ENCODE peak calls at places on chromosomes 13 and 19, in six cellular contexts. J is omental fat pad; L is activated naive CD4-positive, alpha-beta T cell treated with anti-CD3 and anti-CD28 coated beads, Interleukin-2, amount 50 U/mL, for 72 hours; F is naive B cell; G is heart right ventricle; O is mucosa of descending colon. P is an unnamed sample.

GRCh38 chr13:79374578-79374977 is 31.5 kb downstream of the RBM26 start:
- ATAC-seq in J (no peak), O (no peak), G (no peak), L (no peak), F (no peak), P (no peak)

GRCh38 chr19:30692517-30692870 is 320.3 kb downstream of the ZNF536 start:
- ATAC-seq in L (no peak), O (no peak), G (peak), F (no peak), J (no peak), P (no peak)

GRCh38 chr13:31174018-31174417 is 12.3 kb upstream of the HSPH1 start:
- ATAC-seq in O (no peak), J (no peak), F (no peak), L (no peak), G (no peak), P (no peak)

GRCh38 chr19:8370176-8371010 is 6.4 kb downstream of the ANGPTL4 start:
- ATAC-seq in G (peak), J (no peak), F (no peak), O (no peak), L (no peak), P (peak)

GRCh38 chr19:48928164-48929005 is 5.1 kb upstream of the DHDH start:
- ATAC-seq in O (peak), L (no peak), F (no peak), J (no peak), G (no peak), P (no peak)

GRCh38 chr13:74134777-74135305 is 637 bp upstream of the KLF12 start:
- ATAC-seq in F (peak), L (peak), O (peak), J (peak), G (peak), P (peak)

GRCh38 chr13:73428706-73429105 is 369.9 kb downstream of the KLF5 start:
- ATAC-seq in O (peak), G (no peak), L (no peak), F (no peak), J (no peak), P (no peak)

GRCh38 chr19:16051254-16052025 is 24.9 kb upstream of the TPM4 start:
- ATAC-seq in F (peak), O (peak), J (no peak), G (peak), L (peak), P (peak)

GRCh38 chr13:113949546-113949945 is 24.3 kb downstream of the C13orf46 start:
- ATAC-seq in L (no peak), G (no peak), J (no peak), O (no peak), F (no peak), P (no peak)

GRCh38 chr19:4081441-4082129 is 14.9 kb upstream of the ZBTB7A start:
- ATAC-seq in F (no peak), O (peak), L (no peak), G (no peak), J (no peak), P (peak)

GRCh38 chr13:32475403-32475802 is 47.5 kb upstream of the N4BP2L1 start:
- ATAC-seq in G (no peak), O (no peak), F (no peak), L (no peak), J (no peak), P (no peak)

GRCh38 chr13:109720758-109721184 is 65.6 kb downstream of the IRS2 start:
- ATAC-seq in G (no peak), L (no peak), J (no peak), F (no peak), O (peak), P (no peak)

GRCh38 chr13:111953546-111954178 is 113.3 kb upstream of the SOX1 start:
- ATAC-seq in J (no peak), L (no peak), O (no peak), G (no peak), F (no peak), P (no peak)

GRCh38 chr19:31943305-31943704 is 402.1 kb upstream of the ZNF507 start:
- ATAC-seq in O (no peak), J (no peak), L (no peak), F (no peak), G (no peak), P (no peak)

GRCh38 chr19:35136977-35137702 is 1.5 kb upstream of the FXYD1 start:
- ATAC-seq in O (peak), F (no peak), G (no peak), L (no peak), J (no peak), P (no peak)

GRCh38 chr19:39778763-39779162 is at the start of gene LEUTX:
- ATAC-seq in O (no peak), F (no peak), G (no peak), L (peak), J (no peak), P (peak)

GRCh38 chr13:71875823-71876222 is 8.8 kb upstream of the DACH1 start:
- ATAC-seq in F (no peak), L (no peak), O (no peak), J (no peak), G (no peak), P (no peak)

GRCh38 chr13:49272296-49272695 is 24.6 kb downstream of the CDADC1 start:
- ATAC-seq in G (no peak), O (peak), F (no peak), J (no peak), L (no peak), P (no peak)

GRCh38 chr19:10726268-10726667 is 8.4 kb downstream of the DNM2 start:
- ATAC-seq in F (no peak), G (no peak), J (no peak), O (peak), L (no peak), P (no peak)

GRCh38 chr13:43799191-43799590 is 12.4 kb upstream of the ENOX1 start:
- ATAC-seq in O (no peak), J (no peak), F (no peak), L (peak), G (no peak), P (peak)

GRCh38 chr19:33273881-33274662 is 28.3 kb downstream of the CEBPA start:
- ATAC-seq in O (peak), L (peak), F (no peak), G (peak), J (peak), P (peak)

GRCh38 chr19:5281588-5281987 is 59.0 kb downstream of the PTPRS start:
- ATAC-seq in J (peak), F (no peak), O (peak), G (peak), L (no peak), P (no peak)

GRCh38 chr19:51460164-51460992 is 2.1 kb upstream of the SIGLEC8 start:
- ATAC-seq in G (no peak), L (no peak), F (no peak), O (no peak), J (no peak), P (no peak)

GRCh38 chr13:112057736-112058518 is 9.0 kb upstream of the SOX1 start:
- ATAC-seq in G (no peak), L (no peak), J (no peak), O (no peak), F (no peak), P (no peak)

GRCh38 chr19:17889609-17890214 is 18.0 kb downstream of the SLC5A5 start:
- ATAC-seq in F (no peak), L (no peak), G (peak), J (no peak), O (no peak), P (no peak)

GRCh38 chr19:5130371-5131030 is 161.6 kb downstream of the KDM4B start:
- ATAC-seq in L (peak), F (peak), G (no peak), O (peak), J (no peak), P (peak)

GRCh38 chr13:41835871-41836270 is 125.0 kb downstream of the VWA8 start:
- ATAC-seq in O (no peak), L (no peak), G (no peak), J (no peak), F (no peak), P (no peak)

GRCh38 chr13:27405521-27406134 is 18.8 kb upstream of the GTF3A start:
- ATAC-seq in O (peak), G (no peak), F (no peak), L (no peak), J (no peak), P (peak)

GRCh38 chr13:98873377-98874028 is 104.4 kb downstream of the DOCK9 start:
- ATAC-seq in F (no peak), G (no peak), L (peak), O (no peak), J (no peak), P (peak)

GRCh38 chr13:46896346-46897138 is at the start of gene HTR2A:
- ATAC-seq in L (no peak), O (peak), F (no peak), J (peak), G (no peak), P (no peak)

GRCh38 chr19:43518051-43518450 is 8.9 kb downstream of the ETHE1 start:
- ATAC-seq in F (no peak), G (no peak), O (no peak), L (no peak), J (no peak), P (no peak)

GRCh38 chr13:40477623-40478608 is 188.5 kb downstream of the FOXO1 start:
- ATAC-seq in J (no peak), L (no peak), F (peak), G (peak), O (no peak), P (no peak)

GRCh38 chr19:10744222-10744847 is 26.5 kb downstream of the DNM2 start:
- ATAC-seq in L (no peak), O (peak), G (peak), J (no peak), F (no peak), P (no peak)

GRCh38 chr13:33146843-33147611 is 130.8 kb downstream of the KL start:
- ATAC-seq in J (no peak), L (peak), F (no peak), O (no peak), G (no peak), P (peak)

GRCh38 chr19:51325161-51325979 is 13.9 kb downstream of the IGLON5 start:
- ATAC-seq in J (no peak), O (no peak), G (no peak), L (no peak), F (peak), P (peak)

GRCh38 chr19:46610851-46611770 is 10.0 kb downstream of the CALM3 start:
- ATAC-seq in J (no peak), L (peak), O (peak), F (peak), G (no peak), P (peak)